ENCODE peak calls at places on chromosomes 4 and X, in nine cellular contexts. I is NCI-H1092; X is ELF-1; K is AG10803; Z is activated CD8-positive, alpha-beta memory T cell treated with anti-CD3 and anti-CD28 coated beads, Interleukin-2, amount 50 U/mL, for 48 hours; G is NCI-H345; H is fibroblast of mammary gland; J is RPMI8226; L is NCI-H2029. D is an unnamed sample.

GRCh38 chrX:106168107-106168506 is at the start of gene PWWP3B:
- DNase-seq in Z (no peak), G (no peak), X (peak; percentile 42), L (no peak), J (no peak), I (no peak), K (no peak), H (peak; percentile 37), D (no peak)

GRCh38 chrX:134886201-134886600 is 104.6 kb upstream of the SMIM10 start:
- DNase-seq in Z (no peak), X (no peak), J (no peak), G (no peak), H (peak; percentile 25), I (no peak), L (no peak), K (no peak), D (no peak)

GRCh38 chr4:43456383-43456782 is 563.9 kb downstream of the GRXCR1 start:
- DNase-seq in G (no peak), X (no peak), K (peak; percentile 72), L (no peak), J (no peak), H (peak; percentile 78), Z (no peak), I (no peak), D (no peak)

GRCh38 chrX:69236641-69237040 is 71.4 kb upstream of the PJA1 start:
- DNase-seq in G (no peak), Z (no peak), K (no peak), J (no peak), L (no peak), H (no peak), I (no peak), X (no peak), D (no peak)

GRCh38 chr4:166657261-166657660 is 577.0 kb downstream of the SPOCK3 start:
- DNase-seq in J (no peak), G (no peak), X (no peak), L (no peak), K (no peak), I (no peak), Z (no peak), H (no peak), D (no peak)

GRCh38 chr4:8940792-8941491 is 69.3 kb upstream of the HMX1 start:
- DNase-seq in X (peak; percentile 60), Z (no peak), I (no peak), G (no peak), K (no peak), H (no peak), L (no peak), J (peak; percentile 56), D (no peak)

GRCh38 chr4:74117024-74117534 is 18.1 kb upstream of the CXCL2 start:
- DNase-seq in H (peak; percentile 98), I (no peak), G (peak; percentile 71), Z (no peak), L (peak; percentile 88), X (peak; percentile 25), K (peak; percentile 97), J (no peak), D (peak; percentile 51)

GRCh38 chrX:128458888-128459287 is 406.7 kb upstream of the ACTRT1 start:
- DNase-seq in I (no peak), J (no peak), X (no peak), H (peak; percentile 0), L (no peak), G (no peak), Z (no peak), K (no peak), D (no peak)

GRCh38 chrX:23662187-23662586 is 5.1 kb upstream of the PRDX4 start:
- DNase-seq in G (no peak), L (no peak), X (no peak), I (no peak), Z (no peak), H (no peak), K (no peak), J (peak; percentile 21), D (no peak)

GRCh38 chr4:86587016-86587713 is 7.0 kb upstream of the PTPN13 start:
- DNase-seq in K (no peak), G (no peak), Z (no peak), L (no peak), I (no peak), H (no peak), X (no peak), J (no peak), D (no peak)

GRCh38 chr4:109211671-109212070 is 90.8 kb downstream of the COL25A1 start:
- DNase-seq in K (peak; percentile 23), Z (no peak), H (no peak), J (no peak), X (no peak), L (no peak), G (no peak), I (no peak), D (no peak)

GRCh38 chr4:175691791-175692190 is 120.3 kb downstream of the GPM6A start:
- DNase-seq in G (no peak), Z (no peak), I (no peak), L (no peak), K (no peak), J (no peak), X (no peak), H (no peak), D (no peak)

GRCh38 chr4:184648220-184649025 is 824 bp downstream of the CASP3 start:
- DNase-seq in H (peak; percentile 30), K (peak; percentile 51), I (peak; percentile 13), X (peak; percentile 81), G (peak; percentile 29), Z (peak; percentile 73), J (peak; percentile 67), L (no peak), D (peak; percentile 17)

GRCh38 chr4:153555730-153556440 is 89.7 kb downstream of the TMEM131L start:
- DNase-seq in H (peak; percentile 78), L (no peak), Z (no peak), X (no peak), I (no peak), K (peak; percentile 71), G (no peak), J (no peak), D (no peak)

GRCh38 chr4:142475663-142476062 is 370.4 kb downstream of the INPP4B start:
- DNase-seq in I (no peak), X (no peak), G (no peak), H (no peak), K (peak; percentile 10), L (peak; percentile 68), Z (no peak), J (no peak), D (no peak)

GRCh38 chr4:70634482-70634881 is 5.9 kb downstream of the ENAM start:
- DNase-seq in H (no peak), K (no peak), Z (no peak), G (no peak), L (no peak), J (no peak), I (no peak), X (no peak), D (no peak)

GRCh38 chrX:154840856-154841255 is 6.4 kb upstream of the SMIM9 start:
- DNase-seq in H (peak; percentile 65), I (peak; percentile 6), L (peak; percentile 7), J (peak; percentile 31), G (peak; percentile 7), X (no peak), K (peak; percentile 77), Z (no peak), D (peak; percentile 18)

GRCh38 chr4:2363056-2363719 is 55.3 kb downstream of the ZFYVE28 start:
- DNase-seq in K (peak; percentile 55), L (no peak), J (no peak), I (no peak), G (no peak), X (peak; percentile 61), H (peak; percentile 16), Z (no peak), D (no peak)

GRCh38 chr4:185470503-185471195 is 884 bp downstream of the CCDC110 start:
- DNase-seq in L (peak; percentile 51), K (peak; percentile 12), Z (no peak), X (peak; percentile 57), I (peak; percentile 53), H (peak; percentile 13), J (peak; percentile 74), G (peak; percentile 53), D (peak; percentile 32)

GRCh38 chr4:173494013-173494970 is 35.7 kb downstream of the HAND2 start:
- DNase-seq in K (peak; percentile 66), G (peak; percentile 81), I (peak; percentile 83), L (peak; percentile 63), J (peak; percentile 69), Z (no peak), X (peak; percentile 84), H (peak; percentile 78), D (no peak)

GRCh38 chr4:33543941-33544450 is 2700.3 kb downstream of the ARAP2 start:
- DNase-seq in X (no peak), H (no peak), G (no peak), K (no peak), Z (no peak), J (no peak), L (no peak), I (no peak), D (no peak)

GRCh38 chr4:3305610-3306371 is 13.0 kb downstream of the RGS12 start:
- DNase-seq in L (peak; percentile 50), K (no peak), H (no peak), J (no peak), G (no peak), X (no peak), Z (peak; percentile 45), I (no peak), D (no peak)

GRCh38 chrX:118347131-118347530 is 1.2 kb downstream of the WDR44 start:
- DNase-seq in Z (no peak), X (no peak), L (no peak), H (peak; percentile 68), J (peak; percentile 17), I (no peak), K (peak; percentile 45), G (no peak), D (no peak)

GRCh38 chr4:1406416-1406945 is at the start of gene NKX1-1:
- DNase-seq in I (no peak), K (no peak), H (no peak), Z (peak; percentile 47), G (no peak), L (no peak), J (no peak), X (peak; percentile 13), D (no peak)

GRCh38 chrX:119541188-119541587 is 24.0 kb downstream of the STEEP1 start:
- DNase-seq in K (peak; percentile 72), L (no peak), X (peak; percentile 46), Z (no peak), H (peak; percentile 82), G (no peak), J (no peak), I (no peak), D (no peak)

GRCh38 chr4:153467154-153467896 is 1.2 kb downstream of the TMEM131L start:
- DNase-seq in X (peak; percentile 66), Z (peak; percentile 73), K (no peak), J (peak; percentile 84), H (no peak), I (peak; percentile 40), L (peak; percentile 81), G (peak; percentile 69), D (peak; percentile 85)

GRCh38 chr4:23932935-23933334 is 43.1 kb upstream of the PPARGC1A start:
- DNase-seq in X (peak; percentile 94), Z (no peak), L (no peak), J (no peak), H (peak; percentile 54), I (no peak), G (no peak), K (peak; percentile 62), D (no peak)

GRCh38 chrX:23883737-23884354 is 23.9 kb downstream of the APOO start:
- DNase-seq in X (peak; percentile 37), I (no peak), H (peak; percentile 90), L (no peak), Z (no peak), K (peak; percentile 73), G (no peak), J (no peak), D (no peak)

GRCh38 chrX:114028907-114029662 is 554.8 kb upstream of the HTR2C start:
- DNase-seq in J (no peak), H (no peak), I (no peak), Z (no peak), X (no peak), K (no peak), G (no peak), L (no peak), D (no peak)

GRCh38 chr4:78720994-78721677 is 55.0 kb upstream of the BMP2K start:
- DNase-seq in L (no peak), I (no peak), Z (peak; percentile 53), H (no peak), G (no peak), K (no peak), J (no peak), X (peak; percentile 59), D (no peak)

GRCh38 chr4:164304240-164304639 is 449.7 kb upstream of the SMIM31 start:
- DNase-seq in L (no peak), K (no peak), H (peak; percentile 2), G (no peak), I (no peak), J (no peak), Z (no peak), X (no peak), D (no peak)

D was measured in DMS79 treated with DMSO at 0.1 percent for 48 hours.